ENCODE peak calls at places on chromosomes 7 and 10, in nine cellular contexts. M, U, Q, S, K, X, O, B and T are unnamed samples.

GRCh38 chr7:100824499-100825214 is 2.7 kb downstream of the EPHB4 start:
- DNase-seq in M (no peak), S (no peak), O (no peak), K (no peak), X (no peak), B (no peak), U (no peak), Q (no peak), T (no peak)

GRCh38 chr10:131656446-131656845 is 244.4 kb upstream of the PPP2R2D start:
- DNase-seq in Q (peak; percentile 39), S (no peak), X (no peak), U (no peak), O (no peak), K (no peak), B (no peak), M (no peak), T (no peak)

GRCh38 chr7:120486164-120486563 is 213.2 kb downstream of the KCND2 start:
- DNase-seq in Q (no peak), S (no peak), K (no peak), U (no peak), X (no peak), O (no peak), M (no peak), B (peak; percentile 10), T (no peak)

GRCh38 chr10:122310311-122311050 is 39.4 kb downstream of the BTBD16 start:
- DNase-seq in Q (no peak), O (no peak), X (no peak), K (no peak), U (no peak), B (no peak), S (no peak), M (no peak), T (no peak)

GRCh38 chr10:86003201-86003621 is 363.4 kb downstream of the GRID1 start:
- DNase-seq in S (no peak), Q (no peak), U (no peak), X (no peak), O (no peak), B (no peak), K (no peak), M (no peak), T (no peak)

GRCh38 chr10:95241533-95241932 is 47.5 kb downstream of the ACSM6 start:
- DNase-seq in K (no peak), B (no peak), S (no peak), O (no peak), M (no peak), X (no peak), U (no peak), Q (peak; percentile 74), T (no peak)

GRCh38 chr7:5661941-5662340 is 119.5 kb downstream of the RNF216 start:
- DNase-seq in X (no peak), S (no peak), O (no peak), B (no peak), Q (no peak), U (no peak), K (no peak), M (no peak), T (no peak)

GRCh38 chr7:31102151-31102972 is 50.3 kb downstream of the ADCYAP1R1 start:
- DNase-seq in U (no peak), B (no peak), X (no peak), Q (no peak), M (no peak), S (no peak), K (no peak), O (no peak), T (no peak)

GRCh38 chr7:77416621-77417371 is 647 bp upstream of the GSAP start:
- DNase-seq in X (no peak), K (no peak), M (no peak), Q (no peak), B (no peak), U (no peak), O (no peak), S (no peak), T (no peak)

GRCh38 chr7:10845225-10845624 is 128.4 kb upstream of the PHF14 start:
- DNase-seq in K (no peak), M (no peak), O (no peak), S (no peak), U (no peak), X (no peak), Q (no peak), B (no peak), T (no peak)

GRCh38 chr7:134513169-134513752 is 14.1 kb upstream of the AKR1B10 start:
- DNase-seq in X (no peak), M (no peak), O (peak; percentile 63), B (peak; percentile 67), K (peak; percentile 7), Q (no peak), S (peak; percentile 20), U (no peak), T (peak; percentile 19)